ENCODE peak calls at places on chromosomes 11 and 22, in seven cellular contexts. A is left colon; X is fibroblast of pulmonary artery; M is dorsolateral prefrontal cortex; S is activated naive CD4-positive, alpha-beta T cell treated with anti-CD3 and anti-CD28 coated beads, Interleukin-2, amount 50 U/mL, for 16 hours; O is CD8-positive, alpha-beta memory T cell; Z is chondrocyte. P is an unnamed sample.

GRCh38 chr22:37508431-37508963 is 10.7 kb downstream of the CARD10 start:
- DNase-seq in A (peak), X (no peak), M (no peak), S (no peak), O (no peak), Z (no peak), P (no peak)

GRCh38 chr11:94525933-94526332 is 13.7 kb downstream of the C11orf97 start:
- DNase-seq in A (peak), X (peak), M (no peak), S (no peak), O (no peak), Z (no peak), P (peak)

GRCh38 chr11:4184163-4184916 is 89.7 kb downstream of the RRM1 start:
- DNase-seq in A (no peak), X (no peak), M (no peak), S (no peak), O (no peak), Z (no peak), P (no peak)

GRCh38 chr22:38843716-38844660 is at the start of gene NPTXR:
- DNase-seq in A (no peak), X (peak), M (peak), S (peak), O (peak), Z (no peak), P (no peak)

GRCh38 chr11:11068113-11068512 is 210.3 kb upstream of the ZBED5 start:
- DNase-seq in A (no peak), X (no peak), M (no peak), S (no peak), O (no peak), Z (no peak), P (no peak)

GRCh38 chr11:110131386-110132123 is 38.4 kb downstream of the ZC3H12C start:
- DNase-seq in A (no peak), X (no peak), M (no peak), S (no peak), O (no peak), Z (no peak), P (no peak)

GRCh38 chr11:45095691-45096010 is 50.8 kb upstream of the PRDM11 start:
- DNase-seq in A (no peak), X (no peak), M (no peak), S (no peak), O (no peak), Z (no peak), P (no peak)

GRCh38 chr11:79431535-79431934 is 9.3 kb downstream of the TENM4 start:
- DNase-seq in A (no peak), X (no peak), M (no peak), S (no peak), O (no peak), Z (no peak), P (peak)

GRCh38 chr22:35742342-35743100 is 24.8 kb downstream of the APOL5 start:
- DNase-seq in A (no peak), X (peak), M (no peak), S (no peak), O (no peak), Z (no peak), P (peak)

GRCh38 chr22:16922076-16922475 is 85.9 kb downstream of the GAB4 start:
- DNase-seq in A (no peak), X (no peak), M (no peak), S (no peak), O (no peak), Z (no peak), P (no peak)

GRCh38 chr11:86014221-86014620 is 54.7 kb downstream of the PICALM start:
- DNase-seq in A (no peak), X (no peak), M (no peak), S (no peak), O (no peak), Z (no peak), P (no peak)

GRCh38 chr11:16086229-16086628 is 270.1 kb downstream of the SOX6 start:
- DNase-seq in A (no peak), X (no peak), M (no peak), S (no peak), O (no peak), Z (no peak), P (no peak)

GRCh38 chr11:116114198-116114651 is 610.0 kb upstream of the CADM1 start:
- DNase-seq in A (no peak), X (no peak), M (no peak), S (no peak), O (no peak), Z (no peak), P (no peak)

GRCh38 chr11:75425422-75425821 is 7.6 kb downstream of the KLHL35 start:
- DNase-seq in A (no peak), X (no peak), M (no peak), S (no peak), O (no peak), Z (no peak), P (no peak)

GRCh38 chr11:11612439-11612838 is 9.4 kb downstream of the GALNT18 start:
- DNase-seq in A (no peak), X (no peak), M (no peak), S (no peak), O (no peak), Z (no peak), P (no peak)

GRCh38 chr22:17590586-17590985 is 27.3 kb downstream of the SLC25A18 start:
- DNase-seq in A (no peak), X (no peak), M (no peak), S (no peak), O (no peak), Z (no peak), P (no peak)

GRCh38 chr22:39148727-39149535 is 3.5 kb downstream of the CBX7 start:
- DNase-seq in A (peak), X (no peak), M (peak), S (peak), O (peak), Z (no peak), P (no peak)

GRCh38 chr11:111977141-111978027 is 40.2 kb downstream of the DIXDC1 start:
- DNase-seq in A (peak), X (peak), M (peak), S (peak), O (no peak), Z (peak), P (peak)

GRCh38 chr11:61513143-61513740 is 4.7 kb downstream of the LRRC10B start:
- DNase-seq in A (no peak), X (no peak), M (no peak), S (no peak), O (no peak), Z (no peak), P (no peak)

GRCh38 chr11:134380785-134381184 is 31.3 kb downstream of the B3GAT1 start:
- DNase-seq in A (no peak), X (no peak), M (no peak), S (no peak), O (no peak), Z (no peak), P (no peak)

GRCh38 chr22:36409911-36410756 is 22.4 kb upstream of the MYH9 start:
- DNase-seq in A (peak), X (peak), M (no peak), S (peak), O (peak), Z (no peak), P (no peak)

GRCh38 chr11:123300874-123301695 is 106.0 kb upstream of the CLMP start:
- DNase-seq in A (no peak), X (peak), M (no peak), S (no peak), O (peak), Z (no peak), P (peak)

GRCh38 chr11:102473543-102473942 is 21.0 kb upstream of the TMEM123 start:
- DNase-seq in A (peak), X (no peak), M (no peak), S (no peak), O (no peak), Z (no peak), P (no peak)

GRCh38 chr11:17915500-17916143 is 97.2 kb downstream of the SERGEF start:
- DNase-seq in A (no peak), X (no peak), M (no peak), S (no peak), O (no peak), Z (no peak), P (no peak)

GRCh38 chr22:47705350-47705749 is 942.9 kb downstream of the TBC1D22A start:
- DNase-seq in A (no peak), X (no peak), M (no peak), S (no peak), O (no peak), Z (no peak), P (no peak)

GRCh38 chr11:128451651-128452470 is 135.5 kb downstream of the ETS1 start:
- DNase-seq in A (peak), X (peak), M (peak), S (no peak), O (no peak), Z (peak), P (peak)